ENCODE peak calls at places on chromosomes 5 and 9, in five cellular contexts. W is DND-41, L is tibial artery, J is fibroblast of lung, G is upper lobe of right lung. V is an unnamed sample.

GRCh38 chr5:102307232-102307631 is 11.1 kb upstream of the SLCO4C1 start:
- DNase-seq in J (no peak), L (no peak), W (no peak), G (no peak), V (no peak)

GRCh38 chr5:32280656-32281081 is 32.1 kb downstream of the MTMR12 start:
- DNase-seq in L (no peak), J (no peak), W (no peak), G (no peak), V (no peak)

GRCh38 chr5:107806705-107807104 is 136.0 kb upstream of the EFNA5 start:
- DNase-seq in G (no peak), L (no peak), J (peak), W (no peak), V (no peak)

GRCh38 chr5:109479260-109479860 is 69.6 kb upstream of the PJA2 start:
- DNase-seq in L (no peak), W (no peak), G (no peak), J (peak), V (peak)

GRCh38 chr9:93637886-93638285 is 61.5 kb downstream of the PHF2 start:
- DNase-seq in L (no peak), J (no peak), W (no peak), G (no peak), V (no peak)

GRCh38 chr5:88889165-88890069 is 6.4 kb upstream of the MEF2C start:
- DNase-seq in J (peak), G (peak), W (no peak), L (peak), V (peak)

GRCh38 chr5:61949054-61949679 is 356.8 kb upstream of the KIF2A start:
- DNase-seq in L (no peak), W (no peak), G (no peak), J (no peak), V (no peak)

GRCh38 chr5:150489358-150490295 is 18.3 kb upstream of the NDST1 start:
- DNase-seq in W (no peak), G (no peak), L (no peak), J (peak), V (no peak)

GRCh38 chr5:102971693-102972293 is 148.1 kb downstream of the GIN1 start:
- DNase-seq in W (no peak), G (no peak), J (peak), L (no peak), V (peak)

GRCh38 chr5:2136728-2137333 is 254.1 kb upstream of the IRX4 start:
- DNase-seq in L (no peak), W (no peak), J (no peak), G (no peak), V (no peak)

GRCh38 chr5:151186538-151186937 is 29.0 kb upstream of the ANXA6 start:
- DNase-seq in G (peak), W (no peak), L (no peak), J (no peak), V (no peak)

GRCh38 chr9:127828262-127829031 is 25.8 kb downstream of the FPGS start:
- DNase-seq in J (peak), G (peak), W (no peak), L (peak), V (peak)

GRCh38 chr5:164153469-164154172 is 648.2 kb downstream of the MAT2B start:
- DNase-seq in J (peak), L (no peak), G (no peak), W (no peak), V (peak)

GRCh38 chr5:32942225-32942989 is 231.3 kb downstream of the NPR3 start:
- DNase-seq in W (peak), G (no peak), J (peak), L (no peak), V (peak)

GRCh38 chr9:91047993-91048607 is 246.5 kb downstream of the SYK start:
- DNase-seq in L (no peak), J (peak), G (no peak), W (no peak), V (peak)

GRCh38 chr5:4191024-4191423 is 595.4 kb downstream of the IRX1 start:
- DNase-seq in J (no peak), G (no peak), L (no peak), W (no peak), V (no peak)

GRCh38 chr5:120779674-120780073 is 315.6 kb downstream of the PRR16 start:
- DNase-seq in J (peak), W (no peak), G (no peak), L (no peak), V (no peak)

GRCh38 chr9:96376926-96377874 is 6.3 kb downstream of the SLC35D2 start:
- DNase-seq in L (no peak), G (peak), W (no peak), J (peak), V (peak)

GRCh38 chr5:20554001-20554400 is 566.0 kb upstream of the CDH18 start:
- DNase-seq in L (no peak), G (no peak), W (no peak), J (peak), V (peak)

GRCh38 chr9:110782701-110783100 is 114.1 kb downstream of the MUSK start:
- DNase-seq in W (no peak), L (no peak), G (no peak), J (peak), V (no peak)

GRCh38 chr9:81716409-81716808 is 27.1 kb upstream of the TLE1 start:
- DNase-seq in L (no peak), G (no peak), W (no peak), J (peak), V (peak)

GRCh38 chr5:72007336-72008111 is 99.8 kb upstream of the MAP1B start:
- DNase-seq in L (no peak), W (no peak), G (no peak), J (no peak), V (no peak)

GRCh38 chr9:133889498-133890301 is 102.4 kb downstream of the VAV2 start:
- DNase-seq in W (no peak), J (peak), L (no peak), G (no peak), V (no peak)

GRCh38 chr9:78280982-78281668 is 15.8 kb upstream of the PSAT1 start:
- DNase-seq in W (no peak), G (peak), L (peak), J (peak), V (peak)

GRCh38 chr5:28009526-28010025 is 971.2 kb upstream of the CDH9 start:
- DNase-seq in J (peak), L (no peak), G (no peak), W (no peak), V (no peak)

GRCh38 chr5:74586831-74587230 is 53.7 kb downstream of the ENC1 start:
- DNase-seq in W (no peak), L (no peak), G (no peak), J (no peak), V (peak)

DNA sequence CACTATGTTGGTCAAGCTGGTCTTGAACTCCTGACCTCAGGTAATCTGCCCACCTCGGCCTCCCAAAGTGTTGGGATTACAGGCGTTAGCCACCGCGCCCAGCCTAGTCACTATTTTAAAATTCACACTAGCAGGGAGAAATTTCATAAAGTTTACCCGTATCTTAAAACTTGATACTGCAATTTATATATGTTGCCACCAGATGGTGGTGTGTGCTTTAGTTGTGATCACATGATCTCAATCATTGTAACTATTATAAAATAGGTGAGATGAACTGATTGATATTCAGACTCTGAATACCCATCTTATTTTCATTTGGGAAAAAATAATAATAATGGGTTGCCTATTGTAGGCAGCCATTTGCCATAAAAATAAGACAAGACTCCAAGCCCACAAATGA is 1330.4 kb upstream of the WWC1 start:
- DNase-seq in L (no peak), G (no peak), W (no peak), J (peak), V (no peak)
- TF ChIP-seq CTCF in L (no peak), G (no peak), W (peak), J (peak), V (no peak)

GRCh38 chr5:35162848-35163770 is 67.2 kb downstream of the PRLR start:
- DNase-seq in L (no peak), W (no peak), J (no peak), G (no peak), V (no peak)
- H3K4me3 ChIP-seq in L (no peak), W (no peak), J (no peak), G (no peak), V (no peak)

GRCh38 chr9:89743576-89744254 is 138.9 kb downstream of the GADD45G start:
- DNase-seq in W (peak), L (no peak), G (no peak), J (no peak), V (no peak)
- TF ChIP-seq CTCF in W (no peak), L (no peak), G (no peak), J (no peak), V (no peak)

DNA sequence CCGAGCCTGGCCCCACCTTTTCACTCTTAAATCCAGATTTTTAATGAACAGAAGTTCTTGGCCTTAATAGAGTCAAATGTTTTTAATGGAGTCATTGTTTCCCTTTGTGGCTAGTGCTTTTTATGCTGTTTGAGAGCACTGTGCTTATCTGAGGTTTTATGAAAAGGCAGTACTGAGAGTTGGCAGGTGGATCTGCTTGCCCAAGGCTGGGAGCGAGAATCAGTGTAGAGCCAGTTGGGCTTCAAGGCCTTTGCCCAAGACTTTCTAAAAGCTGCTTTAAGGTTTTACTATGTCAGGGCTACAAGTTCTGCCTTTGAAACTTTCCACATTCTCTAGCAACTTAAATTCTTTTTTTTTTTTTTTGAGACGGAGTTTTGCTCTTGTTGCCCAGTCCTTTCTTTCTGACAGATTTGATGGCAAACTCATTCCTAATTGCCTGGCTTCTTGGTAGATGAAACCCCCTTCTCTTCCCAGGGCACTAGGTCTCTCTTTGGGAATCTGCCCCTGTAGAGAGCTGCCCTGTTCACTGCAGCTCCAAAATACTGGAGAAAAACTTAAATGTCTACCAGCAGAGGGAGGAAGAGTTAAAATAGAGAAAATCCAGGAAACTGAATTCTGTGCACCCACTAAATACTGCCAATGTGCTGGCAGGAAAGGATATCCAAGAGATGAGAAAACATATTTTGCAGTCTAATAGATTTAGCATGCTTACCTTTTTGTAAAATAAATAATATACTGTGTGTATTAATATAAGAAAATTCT is 36.9 kb upstream of the CDK20 start:
- DNase-seq in J (peak), W (no peak), G (no peak), L (no peak), V (peak)
- H3K4me3 ChIP-seq in J (no peak), W (no peak), G (no peak), L (no peak), V (no peak)

GRCh38 chr9:86099695-86100364 is 472 bp upstream of the GOLM1 start:
- DNase-seq in G (no peak), L (peak), W (no peak), J (peak), V (peak)

GRCh38 chr9:86102626-86103025 is 3.3 kb upstream of the GOLM1 start:
- DNase-seq in L (no peak), W (no peak), G (no peak), J (no peak), V (no peak)

GRCh38 chr9:86097510-86098224 is 1.7 kb downstream of the GOLM1 start:
- DNase-seq in J (no peak), W (no peak), G (no peak), L (no peak), V (no peak)

GRCh38 chr9:86096382-86096781 is 3.0 kb downstream of the GOLM1 start:
- DNase-seq in L (no peak), G (no peak), J (peak), W (no peak), V (peak)

GRCh38 chr9:86098793-86099694 is at the start of gene GOLM1:
- DNase-seq in W (no peak), G (peak), L (peak), J (peak), V (peak)
- TF ChIP-seq CTCF in W (no peak), G (no peak), L (no peak), J (peak), V (no peak)

GRCh38 chr9:124768275-124768674 is 2.8 kb downstream of the NR6A1 start:
- DNase-seq in W (no peak), G (no peak), J (no peak), L (no peak), V (no peak)

GRCh38 chr9:124769451-124770358 is 1.4 kb downstream of the NR6A1 start:
- DNase-seq in J (no peak), L (no peak), W (no peak), G (peak), V (no peak)

GRCh38 chr9:124770359-124771020 is 621 bp downstream of the NR6A1 start:
- DNase-seq in J (no peak), W (peak), L (no peak), G (no peak), V (no peak)

GRCh38 chr9:124767830-124768229 is 3.3 kb downstream of the NR6A1 start:
- DNase-seq in L (no peak), J (no peak), W (no peak), G (no peak), V (no peak)

DNA sequence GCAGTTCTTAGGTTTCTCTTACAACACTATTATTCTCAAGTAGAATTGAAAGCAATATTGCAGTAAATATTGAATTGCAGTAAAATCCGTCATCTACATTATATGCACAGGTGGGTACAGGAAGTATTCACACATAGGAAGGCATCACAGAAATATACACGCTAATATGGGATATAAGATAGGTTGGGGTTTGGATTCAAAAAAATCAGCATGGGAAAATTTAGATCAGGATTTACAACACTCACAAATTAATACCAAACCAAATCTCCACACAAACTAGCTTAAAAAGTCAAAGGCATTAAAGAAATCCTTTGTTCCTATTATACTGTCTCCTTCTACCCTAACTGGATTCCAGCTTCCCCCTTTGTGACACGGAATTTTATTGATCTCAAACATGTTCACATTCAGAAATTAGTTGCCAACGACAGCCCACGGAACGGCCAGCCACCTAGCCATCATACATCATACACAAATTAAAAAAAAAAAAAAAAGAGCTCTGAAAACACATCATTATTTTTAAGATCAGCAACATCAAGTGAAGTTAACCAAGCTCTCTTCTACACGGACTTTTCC is 2.2 kb downstream of the NR6A1 start:
- DNase-seq in W (no peak), J (no peak), L (no peak), G (no peak), V (no peak)
- H3K4me3 ChIP-seq in W (no peak), J (no peak), L (no peak), G (no peak), V (no peak)

DNA sequence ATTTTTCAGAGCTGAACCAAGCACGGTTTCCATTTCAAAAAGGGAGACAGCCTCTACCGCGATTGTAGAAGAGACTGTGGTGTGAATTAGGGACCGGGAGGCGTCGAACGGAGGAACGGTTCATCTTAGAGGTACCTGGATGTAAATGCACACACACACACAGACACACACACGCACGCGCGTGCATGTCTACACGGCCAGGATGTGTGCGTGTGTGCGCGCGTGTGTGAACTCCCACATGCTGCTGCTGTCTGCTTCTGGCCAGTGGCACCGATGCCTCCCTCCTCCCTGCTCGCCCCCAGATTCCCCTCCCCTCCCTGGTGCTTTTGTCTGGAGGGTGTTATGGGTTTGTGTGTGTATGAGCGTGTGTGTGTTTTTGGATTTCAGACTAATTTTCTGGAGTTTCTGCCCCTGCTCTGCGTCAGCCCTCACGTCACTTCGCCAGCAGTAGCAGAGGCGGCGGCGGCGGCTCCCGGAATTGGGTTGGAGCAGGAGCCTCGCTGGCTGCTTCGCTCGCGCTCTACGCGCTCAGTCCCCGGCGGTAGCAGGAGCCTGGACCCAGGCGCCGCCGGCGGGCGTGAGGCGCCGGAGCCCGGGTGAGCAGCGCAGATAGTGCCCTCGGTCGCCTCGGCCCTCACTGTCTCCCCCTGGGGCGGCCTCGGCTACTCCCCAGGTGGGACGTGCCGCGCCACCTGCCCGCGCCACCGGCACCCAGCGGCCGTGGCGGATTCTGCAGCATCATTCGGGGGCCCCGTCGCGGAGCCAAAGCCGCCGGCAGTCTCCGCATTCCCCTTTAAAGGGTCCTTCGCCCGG is at the start of gene NTRK2:
- DNase-seq in J (peak), W (no peak), G (no peak), L (peak), V (peak)
- TF ChIP-seq CTCF in J (no peak), W (no peak), G (no peak), L (peak), V (no peak)

GRCh38 chr5:6632324-6632930 is 417 bp downstream of the NSUN2 start:
- DNase-seq in L (peak), W (no peak), J (no peak), G (no peak), V (peak)
- H3K4me3 ChIP-seq in L (peak), W (peak), J (peak), G (peak), V (peak)